ENCODE peak calls at places on chromosome 13, in four cellular contexts. T is brain microvascular endothelial cell; B is neural progenitor cell; I is activated T-cell treated with anti-CD3 and anti-CD28 coated beads, Interleukin-2, amount 50 U/mL, for 1 hour. M is an unnamed sample.

GRCh38 chr13:82330499-82330898 is 1551.8 kb downstream of the SLITRK1 start:
- DNase-seq in B (no peak), T (peak; percentile 4), I (no peak), M (no peak)

GRCh38 chr13:26475176-26476110 is 82.0 kb upstream of the WASF3 start:
- DNase-seq in I (no peak), B (peak; percentile 37), T (no peak), M (no peak)

GRCh38 chr13:103130681-103131210 is 64.5 kb upstream of the SLC10A2 start:
- DNase-seq in T (no peak), I (no peak), B (no peak), M (no peak)

GRCh38 chr13:74052402-74052928 is 81.7 kb downstream of the KLF12 start:
- DNase-seq in B (no peak), T (no peak), I (no peak), M (no peak)

GRCh38 chr13:109707044-109707794 is 79.2 kb downstream of the IRS2 start:
- DNase-seq in I (no peak), T (no peak), B (no peak), M (no peak)

GRCh38 chr13:31522431-31522830 is 216.9 kb upstream of the RXFP2 start:
- DNase-seq in B (no peak), I (no peak), T (no peak), M (no peak)

GRCh38 chr13:96824110-96824509 is 170.2 kb downstream of the OXGR1 start:
- DNase-seq in B (no peak), T (no peak), I (no peak), M (no peak)

GRCh38 chr13:88022826-88023225 is 351.7 kb downstream of the SLITRK5 start:
- DNase-seq in I (no peak), B (no peak), T (no peak), M (no peak)

GRCh38 chr13:111539791-111540446 is 219.5 kb downstream of the TEX29 start:
- DNase-seq in T (no peak), I (no peak), B (no peak), M (no peak)

GRCh38 chr13:24929196-24929595 is 165.2 kb downstream of the RNF17 start:
- DNase-seq in T (no peak), I (no peak), B (no peak), M (no peak)

GRCh38 chr13:100063906-100064305 is 25.0 kb upstream of the PCCA start:
- DNase-seq in B (peak; percentile 71), I (no peak), T (no peak), M (no peak)

GRCh38 chr13:113952983-113953520 is 20.8 kb downstream of the C13orf46 start:
- DNase-seq in B (no peak), T (no peak), I (no peak), M (no peak)

GRCh38 chr13:21967871-21968270 is 297.0 kb downstream of the FGF9 start:
- DNase-seq in B (no peak), I (no peak), T (no peak), M (no peak)

GRCh38 chr13:24605923-24606372 is 74.3 kb upstream of the ATP12A start:
- DNase-seq in B (peak; percentile 36), T (peak; percentile 18), I (peak; percentile 45), M (no peak)

GRCh38 chr13:42478531-42479156 is 95.3 kb upstream of the TNFSF11 start:
- DNase-seq in T (peak; percentile 60), B (peak; percentile 27), I (no peak), M (peak; percentile 28)

GRCh38 chr13:112733112-112733511 is 43.3 kb downstream of the ATP11A start:
- DNase-seq in T (no peak), B (peak; percentile 42), I (no peak), M (no peak)

GRCh38 chr13:63438951-63439350 is 2023.3 kb upstream of the PCDH20 start:
- DNase-seq in I (no peak), B (peak; percentile 2), T (no peak), M (no peak)

GRCh38 chr13:27774651-27775050 is 17.6 kb upstream of the GSX1 start:
- DNase-seq in T (no peak), I (no peak), B (no peak), M (no peak)